ENCODE peak calls at places on chromosome 1, in five cellular contexts. G is ELR, A is endothelial cell of umbilical vein, P is ovary, J is GDM1. I is an unnamed sample.

GRCh38 chr1:78377356-78377928 is 113.3 kb upstream of the PTGFR start:
- DNase-seq in G (peak), A (no peak), P (no peak), J (no peak), I (no peak)

GRCh38 chr1:96309783-96310182 is 411.8 kb upstream of the PTBP2 start:
- DNase-seq in G (peak), A (no peak), P (no peak), J (no peak), I (no peak)

GRCh38 chr1:185008746-185009360 is 34.5 kb upstream of the NIBAN1 start:
- DNase-seq in G (no peak), A (no peak), P (no peak), J (no peak), I (no peak)

GRCh38 chr1:159779403-159779851 is 1.3 kb upstream of the DUSP23 start:
- DNase-seq in G (peak), A (peak), P (no peak), J (no peak), I (no peak)

GRCh38 chr1:8567146-8567545 is 249.2 kb downstream of the SLC45A1 start:
- DNase-seq in G (peak), A (no peak), P (no peak), J (no peak), I (no peak)

GRCh38 chr1:42957229-42957879 is 1.3 kb downstream of the SLC2A1 start:
- DNase-seq in G (no peak), A (peak), P (no peak), J (no peak), I (no peak)

GRCh38 chr1:43477716-43478115 is 24.0 kb upstream of the HYI start:
- DNase-seq in G (no peak), A (no peak), P (no peak), J (no peak), I (no peak)

GRCh38 chr1:201594575-201595245 is 55.8 kb downstream of the NAV1 start:
- DNase-seq in G (peak), A (no peak), P (peak), J (no peak), I (no peak)

GRCh38 chr1:203349166-203349565 is 1.8 kb downstream of the FMOD start:
- DNase-seq in G (no peak), A (no peak), P (no peak), J (no peak), I (no peak)

GRCh38 chr1:212225871-212226302 is 59.3 kb upstream of the PPP2R5A start:
- DNase-seq in G (no peak), A (no peak), P (no peak), J (no peak), I (no peak)

GRCh38 chr1:97332716-97333115 is 588.1 kb downstream of the DPYD start:
- DNase-seq in G (peak), A (no peak), P (no peak), J (no peak), I (no peak)

GRCh38 chr1:184574588-184574987 is 180.1 kb downstream of the EDEM3 start:
- DNase-seq in G (no peak), A (no peak), P (no peak), J (no peak), I (no peak)

GRCh38 chr1:152697701-152698600 is at the start of gene LCE2A:
- DNase-seq in G (peak), A (no peak), P (no peak), J (no peak), I (no peak)

GRCh38 chr1:58136502-58136901 is 410.0 kb downstream of the OMA1 start:
- DNase-seq in G (no peak), A (no peak), P (no peak), J (no peak), I (no peak)

GRCh38 chr1:246689409-246689997 is 34.7 kb upstream of the SCCPDH start:
- DNase-seq in G (peak), A (peak), P (peak), J (peak), I (peak)

GRCh38 chr1:150560576-150560975 is 11.4 kb downstream of the ADAMTSL4 start:
- DNase-seq in G (no peak), A (no peak), P (no peak), J (no peak), I (no peak)

GRCh38 chr1:102550729-102551384 is 554.1 kb upstream of the OLFM3 start:
- DNase-seq in G (peak), A (peak), P (peak), J (peak), I (no peak)

GRCh38 chr1:3167255-3167654 is 98.3 kb downstream of the PRDM16 start:
- DNase-seq in G (no peak), A (no peak), P (no peak), J (no peak), I (no peak)

GRCh38 chr1:198387587-198387986 is 152.9 kb downstream of the ATP6V1G3 start:
- DNase-seq in G (no peak), A (no peak), P (no peak), J (no peak), I (no peak)

GRCh38 chr1:71157151-71157550 is 76.3 kb upstream of the ZRANB2 start:
- DNase-seq in G (no peak), A (no peak), P (no peak), J (no peak), I (no peak)

GRCh38 chr1:209879539-209879938 is 51.8 kb downstream of the UTP25 start:
- DNase-seq in G (peak), A (no peak), P (no peak), J (no peak), I (no peak)

GRCh38 chr1:200693327-200693726 is 23.6 kb upstream of the DDX59 start:
- DNase-seq in G (no peak), A (no peak), P (no peak), J (no peak), I (no peak)

I was measured in T-helper 17 cell.